ENCODE peak calls at places on chromosomes 16 and 17, in five cellular contexts. Z is SK-N-SH, B is H1, M is K562, Y is GM12878. L is an unnamed sample.

GRCh38 chr16:26569793-26570192 is 496.9 kb upstream of the C16orf82 start:
- DNase-seq in Z (no peak), B (no peak), M (no peak), Y (no peak), L (peak)

GRCh38 chr17:72556944-72557826 is 436.4 kb downstream of the SOX9 start:
- DNase-seq in Z (peak), B (peak), M (peak), Y (no peak), L (peak)

GRCh38 chr16:68934402-68934801 is 91.1 kb downstream of the TANGO6 start:
- DNase-seq in Z (no peak), B (no peak), M (no peak), Y (no peak), L (no peak)

GRCh38 chr17:82675476-82676245 is 22.8 kb downstream of the RAB40B start:
- DNase-seq in Z (no peak), B (no peak), M (no peak), Y (no peak), L (no peak)

GRCh38 chr17:7222093-7222971 is 2.6 kb downstream of the ACADVL start:
- DNase-seq in Z (no peak), B (no peak), M (no peak), Y (no peak), L (no peak)

GRCh38 chr16:29804020-29804419 is 2.3 kb upstream of the MAZ start:
- DNase-seq in Z (no peak), B (no peak), M (no peak), Y (no peak), L (no peak)

GRCh38 chr16:2085669-2086068 is 37.9 kb downstream of the TSC2 start:
- DNase-seq in Z (no peak), B (no peak), M (no peak), Y (no peak), L (no peak)

GRCh38 chr16:67294171-67294757 is 14.9 kb downstream of the PLEKHG4 start:
- DNase-seq in Z (no peak), B (no peak), M (no peak), Y (no peak), L (no peak)

GRCh38 chr16:67966549-67967182 is 1.8 kb downstream of the SLC12A4 start:
- DNase-seq in Z (no peak), B (no peak), M (peak), Y (no peak), L (peak)

DNA sequence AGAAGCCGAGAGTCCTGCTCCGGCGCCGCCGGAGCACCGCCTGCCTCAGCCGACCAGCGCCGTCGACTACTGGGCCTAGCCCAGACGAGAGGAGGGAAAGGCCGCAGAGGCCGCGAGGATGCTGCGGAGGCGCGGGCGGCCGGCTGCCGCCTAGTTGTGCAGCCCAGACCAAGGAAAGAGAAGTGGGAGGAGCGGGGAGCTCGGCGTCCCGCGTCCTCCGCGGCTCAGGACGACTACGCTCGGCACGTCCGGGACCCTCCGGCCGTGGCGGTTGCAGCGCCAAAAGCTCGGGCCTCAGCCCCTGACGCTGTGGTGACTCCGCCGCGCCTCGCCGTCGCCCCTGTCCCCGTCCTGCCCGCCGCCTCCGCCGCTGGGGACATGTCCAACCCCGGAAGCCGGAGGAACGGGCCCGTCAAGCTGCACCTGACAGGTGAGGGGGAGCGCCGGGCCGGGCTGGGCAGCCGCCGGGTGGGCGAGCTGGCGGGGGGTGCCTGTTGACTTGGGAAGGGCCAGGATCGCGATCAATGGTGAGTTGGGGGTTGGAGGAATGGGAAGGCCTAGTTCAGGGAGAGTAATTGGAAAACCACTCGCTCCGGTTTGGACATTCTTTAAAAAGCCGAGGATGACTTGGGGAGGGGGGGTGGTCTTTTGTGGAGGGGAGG is 37.7 kb downstream of the RNF135 start:
- DNase-seq in Z (no peak), B (peak), M (no peak), Y (no peak), L (no peak)
- TF ChIP-seq GABPA in Z (no peak), B (no peak), M (no peak), Y (no peak), L (no peak)

DNA sequence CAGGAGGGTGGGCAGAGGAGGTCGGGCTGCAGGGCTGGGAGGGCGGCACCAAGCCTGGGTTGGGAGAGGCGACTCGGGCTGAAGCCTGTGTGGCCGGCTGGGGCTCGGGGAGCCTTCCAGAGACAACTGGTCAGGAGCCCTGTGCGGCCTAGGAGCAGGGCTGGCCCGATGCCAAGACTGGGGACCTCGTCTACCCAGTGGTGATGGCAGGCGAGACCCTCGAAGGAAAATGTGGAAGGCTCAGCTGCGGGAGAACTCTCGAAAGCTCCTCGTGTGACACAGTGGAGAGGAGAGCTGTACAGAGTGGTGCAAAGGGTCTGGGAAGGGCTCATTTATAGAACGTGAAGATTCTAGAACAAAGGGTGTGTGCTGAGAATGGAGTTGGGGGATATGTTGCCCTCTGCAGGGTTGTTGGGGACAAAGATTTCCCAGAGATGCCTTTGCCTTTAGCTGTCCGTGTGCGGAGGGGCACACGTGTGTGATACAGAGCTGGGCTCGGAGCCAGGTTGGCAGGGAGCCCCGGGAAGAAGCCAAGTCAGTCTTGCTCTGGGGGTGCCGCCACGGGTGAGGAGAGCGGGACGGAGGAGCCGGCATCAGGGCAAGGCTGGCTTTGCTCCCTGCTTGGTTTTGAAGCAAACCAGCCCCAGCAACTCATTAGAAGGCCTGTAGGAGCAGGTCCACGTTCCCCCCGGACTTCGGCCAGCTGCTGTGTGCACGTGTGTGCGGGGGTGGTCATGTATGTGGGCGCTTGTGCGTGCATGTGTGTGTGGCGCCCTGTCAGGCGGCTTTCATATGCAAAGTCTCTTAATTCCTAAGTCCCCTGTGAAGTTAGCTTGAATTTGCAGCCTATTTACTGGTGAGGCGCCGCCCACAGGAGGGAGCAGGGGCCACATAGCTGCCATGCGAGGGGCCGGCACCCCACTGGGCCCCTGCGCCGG is 132.4 kb upstream of the CHMP6 start:
- DNase-seq in Z (peak), B (no peak), M (no peak), Y (no peak), L (no peak)
- H2AFZ ChIP-seq in Z (no peak), B (no peak), M (no peak), Y (no peak), L (no peak)

GRCh38 chr16:11581677-11582076 is 5.0 kb downstream of the LITAF start:
- DNase-seq in Z (no peak), B (no peak), M (no peak), Y (no peak), L (no peak)

GRCh38 chr16:11582157-11582814 is 4.4 kb downstream of the LITAF start:
- DNase-seq in Z (no peak), B (no peak), M (no peak), Y (no peak), L (no peak)

GRCh38 chr16:11583171-11583570 is 3.5 kb downstream of the LITAF start:
- DNase-seq in Z (no peak), B (no peak), M (no peak), Y (no peak), L (no peak)

GRCh38 chr16:11585460-11586374 is 1.0 kb downstream of the LITAF start:
- DNase-seq in Z (peak), B (no peak), M (no peak), Y (no peak), L (peak)

DNA sequence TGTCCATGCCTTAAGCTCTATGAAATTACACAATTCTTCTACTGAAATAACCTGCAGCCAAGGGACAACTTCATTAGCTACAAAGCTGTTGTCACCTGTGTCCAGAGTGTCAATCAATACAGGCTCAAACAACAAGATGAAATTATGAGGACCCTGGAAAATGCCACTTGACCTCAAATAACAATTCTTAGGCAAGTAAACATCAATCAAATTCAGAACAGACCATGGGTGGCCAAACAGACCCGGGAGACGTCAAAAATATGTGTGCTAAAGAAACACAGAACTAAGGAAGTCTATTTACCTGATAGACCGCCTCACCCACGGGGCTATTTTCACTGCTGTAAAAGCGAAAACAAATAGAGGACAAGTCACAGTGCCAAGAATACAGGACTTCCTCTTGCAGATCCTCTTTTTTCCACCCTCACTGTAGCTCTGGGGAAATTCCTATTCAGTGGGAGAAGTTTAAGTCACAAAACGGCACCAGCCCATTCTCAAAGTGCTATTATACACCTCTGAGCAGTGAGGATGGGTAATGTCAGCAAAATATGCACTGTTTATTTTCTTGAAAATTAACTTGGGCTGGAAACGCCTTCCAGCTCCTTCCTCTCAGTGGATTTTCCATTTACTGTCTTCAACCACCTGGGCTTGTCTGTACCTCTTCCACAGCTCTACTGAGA is 2.7 kb downstream of the LITAF start:
- DNase-seq in Z (no peak), B (no peak), M (no peak), Y (no peak), L (peak)
- TF ChIP-seq GABPA in Z (no peak), B (no peak), M (no peak), Y (no peak), L (no peak)

GRCh38 chr17:13569740-13570137 is 32.0 kb downstream of the HS3ST3A1 start:
- DNase-seq in Z (no peak), B (no peak), M (no peak), Y (no peak), L (no peak)

GRCh38 chr17:13563916-13564315 is 37.8 kb downstream of the HS3ST3A1 start:
- DNase-seq in Z (no peak), B (no peak), M (no peak), Y (no peak), L (no peak)

GRCh38 chr17:13572581-13572980 is 29.1 kb downstream of the HS3ST3A1 start:
- DNase-seq in Z (no peak), B (no peak), M (no peak), Y (no peak), L (no peak)

GRCh38 chr17:13568746-13569739 is 32.7 kb downstream of the HS3ST3A1 start:
- DNase-seq in Z (no peak), B (no peak), M (no peak), Y (no peak), L (no peak)
- H2AFZ ChIP-seq in Z (no peak), B (no peak), M (no peak), Y (no peak), L (no peak)

GRCh38 chr17:77723071-77723908 is 235.2 kb upstream of the TNRC6C start:
- DNase-seq in Z (no peak), B (peak), M (no peak), Y (no peak), L (no peak)
- TF ChIP-seq GABPA in Z (no peak), B (no peak), M (no peak), Y (no peak), L (no peak)

GRCh38 chr17:41801374-41802062 is 10.2 kb downstream of the P3H4 start:
- DNase-seq in Z (peak), B (peak), M (peak), Y (no peak), L (peak)
- H2AFZ ChIP-seq in Z (no peak), B (no peak), M (peak), Y (peak), L (no peak)

DNA sequence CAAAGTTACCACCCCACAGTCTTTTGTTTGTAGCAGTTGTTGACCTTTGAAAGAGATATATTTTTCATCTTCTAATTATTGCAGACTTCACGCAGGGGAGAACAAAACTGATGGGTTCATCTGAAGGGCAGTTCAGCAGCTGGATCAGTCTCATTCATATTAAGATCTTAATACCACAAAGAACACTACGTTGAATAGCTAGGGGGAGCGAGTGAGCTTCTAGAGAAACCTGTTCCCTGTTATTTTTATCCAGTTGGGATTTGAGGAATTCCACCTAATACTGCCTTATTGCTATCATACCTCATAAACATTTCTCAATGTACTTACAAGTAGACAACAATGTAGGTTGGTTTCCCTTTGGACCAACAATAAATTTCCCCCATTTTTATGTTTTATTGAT is 306.1 kb upstream of the KIF2B start:
- DNase-seq in Z (no peak), B (no peak), M (no peak), Y (no peak), L (no peak)
- TF ChIP-seq GABPA in Z (no peak), B (no peak), M (no peak), Y (no peak), L (no peak)

GRCh38 chr16:23408242-23409201 is 44.5 kb downstream of the COG7 start:
- DNase-seq in Z (peak), B (no peak), M (no peak), Y (no peak), L (no peak)
- H2AFZ ChIP-seq in Z (no peak), B (no peak), M (no peak), Y (no peak), L (no peak)

GRCh38 chr17:64634217-64634616 is 27.9 kb downstream of the SMURF2 start:
- DNase-seq in Z (no peak), B (no peak), M (no peak), Y (no peak), L (no peak)
- TF ChIP-seq GABPA in Z (no peak), B (no peak), M (no peak), Y (no peak), L (no peak)